ENCODE peak calls at places on chromosomes 2 and 18, in four cellular contexts. V is activated T-cell treated with anti-CD3 and anti-CD28 coated beads for 1 hour, M is C1 segment of cervical spinal cord, C is Calu3. X is an unnamed sample.

GRCh38 chr2:187397870-187398269 is 50.2 kb downstream of the CALCRL start:
- DNase-seq in V (no peak), M (no peak), C (no peak), X (no peak)

GRCh38 chr18:77088977-77089795 is 43.4 kb downstream of the MBP start:
- DNase-seq in V (no peak), M (no peak), C (peak), X (no peak)

GRCh38 chr2:238498188-238498587 is 71.5 kb downstream of the ASB1 start:
- DNase-seq in V (no peak), M (no peak), C (no peak), X (no peak)

GRCh38 chr2:156434461-156435291 is 1.5 kb upstream of the GPD2 start:
- DNase-seq in V (peak), M (no peak), C (no peak), X (no peak)

GRCh38 chr18:54119524-54120019 is 104.9 kb downstream of the MBD2 start:
- DNase-seq in V (no peak), M (peak), C (peak), X (peak)

GRCh38 chr2:63052411-63053234 is 2.0 kb downstream of the OTX1 start:
- DNase-seq in V (no peak), M (no peak), C (no peak), X (no peak)

GRCh38 chr18:32383040-32383819 is 87.5 kb downstream of the GAREM1 start:
- DNase-seq in V (no peak), M (no peak), C (peak), X (no peak)

GRCh38 chr2:136134126-136134525 is 16.2 kb upstream of the CXCR4 start:
- DNase-seq in V (no peak), M (no peak), C (no peak), X (no peak)

GRCh38 chr2:237791977-237792727 is 6.4 kb upstream of the RBM44 start:
- DNase-seq in V (no peak), M (no peak), C (peak), X (peak)

GRCh38 chr2:12567411-12567810 is 149.3 kb upstream of the TRIB2 start:
- DNase-seq in V (no peak), M (no peak), C (no peak), X (no peak)

GRCh38 chr2:170022692-170023091 is 155.3 kb upstream of the MYO3B start:
- DNase-seq in V (no peak), M (no peak), C (no peak), X (peak)

GRCh38 chr2:44040365-44040764 is 44.6 kb upstream of the LRPPRC start:
- DNase-seq in V (no peak), M (no peak), C (no peak), X (no peak)

GRCh38 chr2:88472811-88473210 is 20.3 kb upstream of the FOXI3 start:
- DNase-seq in V (no peak), M (no peak), C (no peak), X (no peak)

GRCh38 chr2:197248623-197249022 is 62.0 kb downstream of the ANKRD44 start:
- DNase-seq in V (no peak), M (no peak), C (no peak), X (no peak)

GRCh38 chr2:1052671-1053270 is 102.1 kb downstream of the SNTG2 start:
- DNase-seq in V (no peak), M (no peak), C (no peak), X (no peak)

GRCh38 chr2:37768491-37768925 is 97.1 kb upstream of the CDC42EP3 start:
- DNase-seq in V (no peak), M (no peak), C (peak), X (peak)

GRCh38 chr2:142323206-142323605 is 192.4 kb upstream of the LRP1B start:
- DNase-seq in V (no peak), M (no peak), C (peak), X (no peak)

GRCh38 chr2:37975808-37976207 is 50.7 kb downstream of the RMDN2 start:
- DNase-seq in V (no peak), M (no peak), C (no peak), X (no peak)

GRCh38 chr2:25314514-25315315 is 27.0 kb downstream of the DNMT3A start:
- DNase-seq in V (peak), M (peak), C (no peak), X (peak)

GRCh38 chr2:240990726-240991377 is 7.6 kb upstream of the SNED1 start:
- DNase-seq in V (no peak), M (no peak), C (no peak), X (no peak)

GRCh38 chr2:60550151-60550983 is 3.1 kb downstream of the BCL11A start:
- DNase-seq in V (no peak), M (peak), C (peak), X (peak)

GRCh38 chr2:172924070-172924469 is 151.6 kb upstream of the MAP3K20 start:
- DNase-seq in V (no peak), M (no peak), C (no peak), X (peak)

GRCh38 chr2:106269591-106270291 is 75.6 kb upstream of the UXS1 start:
- DNase-seq in V (no peak), M (no peak), C (peak), X (no peak)

GRCh38 chr2:127656569-127657231 is 10.7 kb downstream of the GPR17 start:
- DNase-seq in V (no peak), M (no peak), C (no peak), X (no peak)